ENCODE peak calls at places on chromosomes 1 and 21, in ten cellular contexts. O is IMR-90, D is astrocyte, K is esophagus squamous epithelium, V is thoracic aorta, C is tibial artery, N is A549, W is fibroblast of lung, M is aorta, F is ascending aorta. I is an unnamed sample. For H3K4me1, the result is how much of the 10 kb centered on the place peaks cover.

GRCh38 chr1:203338335-203339036 is 12.4 kb downstream of the FMOD start:
- DNase-seq in O (peak), D (no peak), K (no peak), V (no peak), C (no peak), N (peak), W (peak), M (peak), F (no peak), I (peak)

GRCh38 chr1:46077669-46078068 is 54.8 kb downstream of the PIK3R3 start:
- DNase-seq in O (no peak), D (no peak), K (no peak), V (no peak), C (no peak), N (no peak), W (no peak), M (no peak), F (no peak), I (no peak)

GRCh38 chr1:52427152-52427551 is 22.8 kb downstream of the PRPF38A start:
- DNase-seq in O (no peak), D (no peak), K (no peak), V (no peak), C (no peak), N (no peak), W (no peak), M (no peak), F (no peak), I (no peak)

GRCh38 chr21:38081663-38082062 is 165.4 kb upstream of the KCNJ6 start:
- DNase-seq in O (no peak), D (no peak), K (no peak), V (no peak), C (no peak), N (no peak), W (no peak), M (no peak), F (no peak), I (no peak)

GRCh38 chr1:28817133-28817532 is 5.2 kb downstream of the OPRD1 start:
- DNase-seq in O (no peak), D (no peak), K (no peak), V (no peak), C (no peak), N (no peak), W (no peak), M (no peak), F (no peak), I (no peak)

GRCh38 chr1:75074719-75075395 is 59.3 kb upstream of the LHX8 start:
- DNase-seq in O (no peak), D (no peak), K (no peak), V (no peak), C (no peak), N (no peak), W (no peak), M (no peak), F (no peak), I (no peak)

GRCh38 chr1:215542301-215542700 is 24.8 kb upstream of the KCTD3 start:
- DNase-seq in O (no peak), D (no peak), K (no peak), V (no peak), C (no peak), N (no peak), W (no peak), M (no peak), F (no peak), I (no peak)

GRCh38 chr1:30753660-30754123 is 3.9 kb downstream of the LAPTM5 start:
- DNase-seq in O (no peak), D (no peak), K (no peak), V (no peak), C (no peak), N (no peak), W (no peak), M (no peak), F (no peak), I (no peak)

GRCh38 chr1:7596126-7596755 is 174.9 kb upstream of the VAMP3 start:
- DNase-seq in O (no peak), D (no peak), K (no peak), V (no peak), C (peak), N (no peak), W (no peak), M (peak), F (peak), I (no peak)

GRCh38 chr1:224542783-224543440 is 73.2 kb upstream of the CNIH3 start:
- DNase-seq in O (peak), D (peak), K (no peak), V (no peak), C (no peak), N (no peak), W (peak), M (no peak), F (no peak), I (no peak)

GRCh38 chr1:110337704-110338199 is 1.4 kb upstream of the RBM15 start:
- DNase-seq in O (no peak), D (no peak), K (no peak), V (no peak), C (peak), N (peak), W (no peak), M (peak), F (peak), I (peak)

DNA sequence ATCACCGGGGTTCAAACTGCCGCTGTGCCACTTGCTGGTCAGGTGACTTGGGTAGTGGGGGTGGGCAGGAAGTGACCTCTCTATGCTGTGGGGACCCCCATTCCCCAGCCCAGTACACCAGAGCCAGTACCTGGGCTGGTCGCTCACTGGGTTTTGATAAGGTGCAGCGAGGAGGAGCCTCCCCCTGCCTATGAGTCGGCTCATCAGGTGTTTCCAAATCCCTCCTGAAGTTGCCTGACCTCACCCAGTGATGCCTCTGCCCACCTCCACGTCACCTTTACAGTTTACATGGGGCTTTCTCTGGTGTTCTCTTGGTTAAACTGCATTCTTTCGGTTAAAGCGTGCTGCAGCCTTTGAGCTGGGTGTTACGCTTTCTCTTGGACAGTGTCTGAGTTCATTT is 58.2 kb downstream of the ARHGEF10L start:
- DNase-seq in O (no peak), D (no peak), K (no peak), V (no peak), C (no peak), N (no peak), W (no peak), M (no peak), F (no peak), I (no peak)
- H3K4me1 ChIP-seq in O (under half), D (under half), K (under half), V (under half), C (half or more), N (under half), W (under half), M (under half), F (under half), I (under half)

GRCh38 chr1:66317156-66317543 is 216.8 kb upstream of the SGIP1 start:
- DNase-seq in O (no peak), D (no peak), K (no peak), V (no peak), C (no peak), N (no peak), W (no peak), M (no peak), F (no peak), I (no peak)
- H3K27ac ChIP-seq in O (no peak), D (no peak), K (no peak), V (peak), C (peak), N (no peak), W (no peak), M (peak), F (peak), I (peak)

DNA sequence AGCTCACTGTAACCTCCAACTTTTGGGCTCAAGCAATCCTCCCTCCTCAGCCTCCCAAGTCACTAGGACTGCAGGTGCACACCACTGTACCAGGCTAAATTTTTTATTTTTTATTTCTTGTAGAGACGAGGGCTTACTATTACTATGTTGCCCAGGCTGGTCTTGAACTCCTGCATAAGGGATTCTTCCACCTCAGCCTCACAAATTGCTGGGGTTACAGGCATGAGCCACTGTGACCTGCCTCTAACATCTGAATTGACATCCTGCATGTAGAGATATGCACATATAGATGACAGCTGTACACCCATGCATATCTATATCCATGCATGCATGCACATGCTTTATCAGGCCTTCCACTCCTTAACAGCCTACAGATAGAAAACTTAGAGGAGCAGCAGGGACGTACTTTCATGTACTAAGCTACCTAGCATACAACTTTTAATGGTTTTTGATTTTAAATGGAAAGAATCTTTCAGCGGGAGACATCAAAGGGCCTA is 740.9 kb upstream of the TPTE start:
- DNase-seq in O (no peak), D (no peak), K (no peak), V (no peak), C (no peak), N (no peak), W (no peak), M (no peak), F (no peak), I (no peak)
- H3K4me3 ChIP-seq in O (no peak), D (no peak), K (no peak), V (no peak), C (no peak), N (no peak), W (no peak), M (no peak), F (no peak), I (no peak)

DNA sequence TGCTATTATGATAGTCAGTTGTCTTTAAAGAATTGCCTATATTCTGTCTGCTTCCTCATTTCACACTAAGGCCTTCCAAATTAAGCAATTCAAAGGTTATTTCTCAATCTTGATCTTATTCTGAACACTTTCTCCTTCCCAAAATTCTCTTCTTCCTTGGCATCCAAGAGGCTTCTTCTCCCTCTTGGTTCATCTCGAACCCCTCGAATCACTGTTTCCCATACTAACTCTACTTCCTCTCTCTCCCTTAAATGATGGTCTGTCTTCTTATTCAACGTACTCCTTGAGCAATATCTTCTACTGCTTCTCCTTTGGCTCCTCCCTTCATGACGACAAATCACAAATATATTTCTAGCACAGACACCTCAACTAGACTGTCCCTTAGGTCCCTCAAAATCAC is 4.5 kb downstream of the COPA start:
- DNase-seq in O (no peak), D (no peak), K (no peak), V (no peak), C (no peak), N (no peak), W (no peak), M (no peak), F (no peak), I (no peak)
- H3K4me1 ChIP-seq in O (under half), D (under half), K (under half), V (under half), C (under half), N (under half), W (under half), M (under half), F (under half), I (under half)

DNA sequence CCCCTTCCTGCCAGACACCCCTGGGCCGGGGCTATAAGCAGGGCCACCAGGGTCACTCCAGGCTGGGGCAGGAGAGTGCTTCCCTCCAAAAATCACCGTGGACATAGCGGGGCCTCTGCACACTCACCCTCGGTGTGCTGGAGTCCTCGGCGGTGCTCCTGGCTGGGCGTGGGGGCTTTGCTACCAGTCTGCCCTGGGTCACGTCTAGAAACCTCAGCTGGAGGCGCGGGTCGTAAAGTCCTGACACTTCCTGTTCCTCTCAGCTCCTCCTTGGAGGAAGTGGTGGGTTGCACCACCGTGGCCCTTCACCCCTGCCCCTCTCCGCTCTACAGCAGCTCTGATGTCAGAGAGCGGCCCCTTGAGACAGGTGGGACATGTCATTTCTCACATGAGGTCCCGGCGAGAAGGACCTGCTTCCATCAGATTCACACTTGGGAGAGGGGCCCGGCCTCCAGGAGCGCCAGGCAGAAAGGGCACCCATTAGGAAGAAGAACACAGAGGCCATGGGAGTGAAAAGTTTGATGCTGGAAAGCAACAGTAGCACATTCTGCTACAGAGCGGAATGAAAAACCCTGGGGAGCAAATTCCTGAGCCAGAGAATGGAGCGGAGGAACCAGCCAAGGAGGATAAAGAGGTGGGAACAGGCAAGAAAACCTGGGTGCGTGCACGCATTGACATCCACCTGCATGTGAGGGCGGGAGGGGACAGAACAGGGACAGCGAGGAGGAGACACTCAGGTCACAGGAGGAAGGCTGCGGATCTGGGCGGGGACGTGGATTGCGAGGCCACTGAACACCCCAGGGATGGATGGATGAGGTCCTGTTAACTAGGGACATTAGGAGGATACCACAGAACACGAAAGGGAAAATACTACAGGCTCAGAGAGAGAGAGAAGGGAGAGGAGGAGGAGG is at the start of gene ITGB2:
- DNase-seq in O (no peak), D (no peak), K (no peak), V (no peak), C (no peak), N (no peak), W (no peak), M (peak), F (peak), I (no peak)
- H3K27ac ChIP-seq in O (no peak), D (no peak), K (no peak), V (no peak), C (no peak), N (no peak), W (no peak), M (no peak), F (no peak), I (no peak)

GRCh38 chr21:46099476-46099875 is 1.6 kb downstream of the COL6A2 start:
- DNase-seq in O (peak), D (no peak), K (no peak), V (peak), C (peak), N (no peak), W (peak), M (peak), F (peak), I (peak)
- H3K4me3 ChIP-seq in O (peak), D (peak), K (peak), V (peak), C (peak), N (no peak), W (peak), M (peak), F (peak), I (peak)

GRCh38 chr1:19435181-19435580 is 50.2 kb downstream of the CAPZB start:
- DNase-seq in O (peak), D (peak), K (no peak), V (no peak), C (no peak), N (no peak), W (peak), M (no peak), F (no peak), I (no peak)

GRCh38 chr1:19435851-19436465 is 49.4 kb downstream of the CAPZB start:
- DNase-seq in O (peak), D (peak), K (no peak), V (no peak), C (no peak), N (no peak), W (no peak), M (no peak), F (no peak), I (no peak)

GRCh38 chr1:19437911-19438310 is 47.4 kb downstream of the CAPZB start:
- DNase-seq in O (peak), D (no peak), K (no peak), V (peak), C (peak), N (no peak), W (peak), M (peak), F (peak), I (peak)

GRCh38 chr1:19438552-19439196 is 46.7 kb downstream of the CAPZB start:
- DNase-seq in O (no peak), D (no peak), K (no peak), V (no peak), C (no peak), N (no peak), W (no peak), M (no peak), F (no peak), I (no peak)

GRCh38 chr1:19436716-19437476 is 48.4 kb downstream of the CAPZB start:
- DNase-seq in O (no peak), D (peak), K (no peak), V (no peak), C (peak), N (no peak), W (peak), M (peak), F (peak), I (no peak)
- H3K4me1 ChIP-seq in O (half or more), D (half or more), K (half or more), V (half or more), C (half or more), N (half or more), W (half or more), M (under half), F (under half), I (half or more)